ENCODE peak calls at places on chromosome 9, in five cellular contexts. P, K, I, J and G are unnamed samples.

GRCh38 chr9:38392235-38393127 is at the start of gene ALDH1B1:
- DNase-seq in P (peak; percentile 37), K (peak; percentile 94), I (peak; percentile 89), J (peak; percentile 69), G (peak; percentile 71)

GRCh38 chr9:113640418-113640817 is 176.9 kb downstream of the RGS3 start:
- DNase-seq in P (no peak), K (no peak), I (no peak), J (no peak), G (no peak)

GRCh38 chr9:119289740-119290139 is 79.5 kb downstream of the BRINP1 start:
- DNase-seq in P (no peak), K (peak; percentile 70), I (no peak), J (no peak), G (peak; percentile 37)

GRCh38 chr9:133971121-133971951 is 20.8 kb downstream of the VAV2 start:
- DNase-seq in P (no peak), K (no peak), I (no peak), J (no peak), G (no peak)

GRCh38 chr9:70053864-70054263 is 10.2 kb downstream of the MAMDC2 start:
- DNase-seq in P (no peak), K (no peak), I (no peak), J (no peak), G (no peak)

GRCh38 chr9:794386-794785 is 47.1 kb upstream of the DMRT1 start:
- DNase-seq in P (no peak), K (no peak), I (no peak), J (no peak), G (no peak)

GRCh38 chr9:137719194-137719593 is 100.4 kb downstream of the EHMT1 start:
- DNase-seq in P (no peak), K (no peak), I (no peak), J (no peak), G (no peak)

GRCh38 chr9:77011973-77012817 is 7.3 kb upstream of the FOXB2 start:
- DNase-seq in P (peak; percentile 45), K (no peak), I (no peak), J (peak; percentile 36), G (peak; percentile 21)

GRCh38 chr9:130196643-130197042 is 24.4 kb downstream of the NCS1 start:
- DNase-seq in P (no peak), K (no peak), I (no peak), J (no peak), G (no peak)

GRCh38 chr9:17793713-17794622 is 215.1 kb downstream of the SH3GL2 start:
- DNase-seq in P (no peak), K (no peak), I (no peak), J (no peak), G (peak; percentile 67)

GRCh38 chr9:134060546-134060945 is 7.3 kb downstream of the BRD3 start:
- DNase-seq in P (no peak), K (no peak), I (no peak), J (peak; percentile 14), G (no peak)

GRCh38 chr9:17269799-17270198 is 135.0 kb downstream of the CNTLN start:
- DNase-seq in P (no peak), K (no peak), I (no peak), J (no peak), G (no peak)

GRCh38 chr9:21095561-21095960 is 17.8 kb upstream of the IFNB1 start:
- DNase-seq in P (no peak), K (no peak), I (no peak), J (no peak), G (no peak)

GRCh38 chr9:134641173-134641985 is at the start of gene COL5A1:
- DNase-seq in P (peak; percentile 15), K (peak; percentile 97), I (peak; percentile 85), J (peak; percentile 41), G (peak; percentile 52)

GRCh38 chr9:96317335-96317980 is 15.5 kb upstream of the HSD17B3 start:
- DNase-seq in P (peak; percentile 31), K (peak; percentile 69), I (peak; percentile 68), J (peak; percentile 62), G (peak; percentile 45)

GRCh38 chr9:135215571-135216161 is 128.2 kb downstream of the OLFM1 start:
- DNase-seq in P (no peak), K (no peak), I (no peak), J (no peak), G (no peak)

GRCh38 chr9:84512493-84512892 is 157.0 kb upstream of the NTRK2 start:
- DNase-seq in P (no peak), K (no peak), I (no peak), J (no peak), G (no peak)

GRCh38 chr9:135010363-135010860 is 77.1 kb upstream of the OLFM1 start:
- DNase-seq in P (no peak), K (no peak), I (no peak), J (no peak), G (no peak)

GRCh38 chr9:114685951-114686350 is 4.0 kb upstream of the TEX48 start:
- DNase-seq in P (no peak), K (no peak), I (no peak), J (no peak), G (no peak)

GRCh38 chr9:108724669-108725068 is 131.1 kb downstream of the ACTL7B start:
- DNase-seq in P (no peak), K (no peak), I (no peak), J (no peak), G (no peak)

GRCh38 chr9:20551835-20552234 is 70.5 kb downstream of the MLLT3 start:
- DNase-seq in P (no peak), K (no peak), I (no peak), J (no peak), G (no peak)

GRCh38 chr9:105355810-105356209 is 92.0 kb upstream of the FSD1L start:
- DNase-seq in P (no peak), K (no peak), I (no peak), J (no peak), G (no peak)

GRCh38 chr9:111483419-111483861 is 743 bp downstream of the ECPAS start:
- DNase-seq in P (peak; percentile 29), K (peak; percentile 71), I (no peak), J (peak; percentile 60), G (peak; percentile 56)

GRCh38 chr9:95315108-95315746 is 2.3 kb downstream of the FANCC start:
- DNase-seq in P (no peak), K (no peak), I (no peak), J (no peak), G (no peak)

GRCh38 chr9:14309403-14309802 is 4.5 kb downstream of the NFIB start:
- DNase-seq in P (no peak), K (no peak), I (no peak), J (no peak), G (no peak)